ENCODE peak calls at places on chromosomes 12 and 14, in six cellular contexts. F is HepG2, E is endothelial cell of umbilical vein, C is WTC11, X is K562, B is H1. V is an unnamed sample.

GRCh38 chr12:42140901-42141300 is 3.8 kb downstream of the GXYLT1 start:
- DNase-seq in F (peak), E (no peak), C (no peak), X (no peak), B (no peak), V (no peak)

GRCh38 chr14:106622200-106622745 is 1095.9 kb downstream of the TMEM121 start:
- DNase-seq in F (no peak), E (no peak), C (no peak), X (no peak), B (no peak), V (no peak)

GRCh38 chr14:35395283-35395682 is 9.3 kb downstream of the NFKBIA start:
- DNase-seq in F (no peak), E (no peak), C (no peak), X (no peak), B (no peak), V (no peak)

GRCh38 chr14:100589071-100589759 is 2.0 kb upstream of the BEGAIN start:
- DNase-seq in F (no peak), E (no peak), C (peak), X (no peak), B (no peak), V (no peak)

GRCh38 chr14:75025082-75025481 is 22.4 kb downstream of the EIF2B2 start:
- DNase-seq in F (no peak), E (peak), C (no peak), X (no peak), B (no peak), V (no peak)

GRCh38 chr12:65899289-65899688 is 75.0 kb downstream of the HMGA2 start:
- DNase-seq in F (no peak), E (no peak), C (no peak), X (no peak), B (no peak), V (no peak)

GRCh38 chr12:105378821-105379400 is 48.4 kb downstream of the C12orf75 start:
- DNase-seq in F (peak), E (peak), C (peak), X (no peak), B (peak), V (no peak)

GRCh38 chr12:58262796-58263195 is 321.4 kb downstream of the ATP23 start:
- DNase-seq in F (no peak), E (no peak), C (no peak), X (no peak), B (no peak), V (no peak)

GRCh38 chr12:468671-469389 is 9.1 kb downstream of the B4GALNT3 start:
- DNase-seq in F (no peak), E (peak), C (no peak), X (no peak), B (no peak), V (no peak)

GRCh38 chr12:20602671-20603402 is 92.3 kb upstream of the SLCO1C1 start:
- DNase-seq in F (no peak), E (peak), C (no peak), X (no peak), B (no peak), V (peak)

DNA sequence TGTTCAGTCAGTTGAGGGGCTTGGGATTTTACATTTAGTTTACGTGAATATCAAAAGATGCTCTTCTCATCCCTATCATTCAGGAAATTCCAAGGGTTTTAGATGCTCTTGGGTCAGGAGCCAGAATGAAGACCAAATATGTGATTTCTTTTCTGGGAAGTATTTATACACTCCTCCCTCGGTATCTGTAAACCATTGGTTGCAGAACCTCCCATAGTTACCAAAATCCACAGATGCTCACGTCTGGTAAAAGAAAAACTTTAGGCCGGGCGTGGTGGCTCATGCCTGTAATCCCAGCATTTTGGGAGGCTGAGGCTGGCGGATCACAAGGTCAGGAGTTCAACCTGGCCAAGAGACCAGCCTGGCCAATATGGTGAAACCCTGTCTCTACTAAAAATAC is 75.9 kb downstream of the TNFAIP2 start:
- DNase-seq in F (no peak), E (no peak), C (no peak), X (no peak), B (no peak), V (peak)
- TF ChIP-seq JUN in F (no peak), E (no peak), C (no peak), X (no peak), B (no peak), V (no peak)

GRCh38 chr12:22046090-22046967 is at the start of gene CMAS:
- DNase-seq in F (peak), E (peak), C (peak), X (peak), B (peak), V (peak)

GRCh38 chr12:22047495-22047894 is 1.5 kb downstream of the CMAS start:
- DNase-seq in F (no peak), E (no peak), C (no peak), X (peak), B (no peak), V (no peak)

GRCh38 chr12:22048351-22049041 is 2.5 kb downstream of the CMAS start:
- DNase-seq in F (no peak), E (no peak), C (no peak), X (peak), B (no peak), V (no peak)

GRCh38 chr12:22043943-22044342 is 2.1 kb upstream of the CMAS start:
- DNase-seq in F (no peak), E (no peak), C (no peak), X (no peak), B (no peak), V (no peak)

GRCh38 chr12:22046968-22047390 is 961 bp downstream of the CMAS start:
- DNase-seq in F (no peak), E (no peak), C (no peak), X (no peak), B (no peak), V (no peak)
- TF ChIP-seq JUN in F (no peak), E (no peak), C (no peak), X (no peak), B (no peak), V (no peak)

GRCh38 chr12:27428466-27428865 is 18.1 kb upstream of the SMCO2 start:
- DNase-seq in F (no peak), E (no peak), C (no peak), X (no peak), B (no peak), V (no peak)

GRCh38 chr12:27427824-27428223 is 18.7 kb upstream of the SMCO2 start:
- DNase-seq in F (no peak), E (no peak), C (no peak), X (no peak), B (no peak), V (no peak)

GRCh38 chr12:27429606-27430005 is 16.9 kb upstream of the SMCO2 start:
- DNase-seq in F (no peak), E (no peak), C (no peak), X (no peak), B (no peak), V (no peak)

GRCh38 chr12:27434673-27435565 is 11.6 kb upstream of the SMCO2 start:
- DNase-seq in F (no peak), E (peak), C (no peak), X (peak), B (no peak), V (peak)

GRCh38 chr12:27431185-27431584 is 15.4 kb upstream of the SMCO2 start:
- DNase-seq in F (no peak), E (no peak), C (no peak), X (no peak), B (no peak), V (no peak)
- TF ChIP-seq JUN in F (no peak), E (no peak), C (no peak), X (no peak), B (no peak), V (no peak)

GRCh38 chr12:109553471-109553870 is 19.8 kb downstream of the MMAB start:
- DNase-seq in F (no peak), E (no peak), C (no peak), X (no peak), B (no peak), V (no peak)

GRCh38 chr12:109552971-109553370 is 20.3 kb downstream of the MMAB start:
- DNase-seq in F (no peak), E (no peak), C (no peak), X (no peak), B (no peak), V (no peak)

GRCh38 chr12:109554761-109555160 is 18.5 kb downstream of the MMAB start:
- DNase-seq in F (no peak), E (no peak), C (no peak), X (no peak), B (no peak), V (no peak)

GRCh38 chr12:109555431-109556315 is 17.6 kb downstream of the MMAB start:
- DNase-seq in F (no peak), E (no peak), C (no peak), X (no peak), B (no peak), V (no peak)

GRCh38 chr12:109553929-109554500 is 19.3 kb downstream of the MMAB start:
- DNase-seq in F (no peak), E (no peak), C (no peak), X (no peak), B (no peak), V (no peak)
- TF ChIP-seq JUN in F (no peak), E (no peak), C (no peak), X (no peak), B (no peak), V (no peak)

DNA sequence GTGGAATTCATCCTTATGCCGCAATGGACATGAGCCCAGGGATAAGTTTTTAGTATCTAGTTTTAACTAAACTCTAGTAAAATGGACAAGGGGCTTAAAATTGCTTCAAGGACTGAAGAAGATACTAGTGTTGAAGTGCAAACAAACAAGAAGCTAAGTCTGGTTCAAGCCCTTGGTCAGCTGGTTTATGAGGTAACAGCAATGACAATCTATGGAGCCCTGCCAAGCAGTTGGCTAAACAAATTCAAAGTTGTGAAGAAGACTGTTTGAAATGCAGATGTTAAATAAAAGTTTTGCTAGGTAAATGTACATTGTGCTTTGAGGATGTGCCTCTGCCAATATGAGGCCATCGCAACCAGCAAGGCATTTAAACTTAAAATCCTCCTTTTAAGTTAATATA is 209.4 kb downstream of the KTN1 start:
- DNase-seq in F (no peak), E (no peak), C (no peak), X (no peak), B (no peak), V (no peak)
- TF ChIP-seq JUN in F (no peak), E (no peak), C (no peak), X (no peak), B (no peak), V (no peak)

DNA sequence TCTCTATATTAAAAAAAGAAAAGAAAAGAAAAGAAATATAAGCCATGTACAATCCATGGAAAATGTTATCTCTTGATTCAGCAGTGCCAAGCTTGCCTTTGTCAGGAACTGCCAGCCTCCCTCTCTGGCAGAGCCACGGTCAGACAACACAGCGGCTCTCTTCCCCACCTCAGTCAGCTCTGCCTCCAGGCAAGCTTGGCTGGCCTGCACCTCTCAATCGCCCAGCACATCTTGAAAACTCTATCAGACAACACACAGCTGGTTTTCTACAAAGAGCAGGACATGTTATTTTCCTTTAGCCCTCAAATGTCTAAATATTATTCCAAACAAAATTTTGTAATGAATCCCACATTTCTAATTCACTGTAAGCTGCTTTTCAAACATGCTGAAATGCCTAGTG is 20.0 kb upstream of the GCH1 start:
- DNase-seq in F (no peak), E (no peak), C (no peak), X (no peak), B (no peak), V (no peak)
- TF ChIP-seq JUN in F (no peak), E (no peak), C (no peak), X (no peak), B (no peak), V (no peak)

GRCh38 chr12:51950682-51951198 is 759 bp upstream of the ACVR1B start:
- DNase-seq in F (no peak), E (no peak), C (no peak), X (no peak), B (no peak), V (no peak)

GRCh38 chr12:51953925-51954324 is 2.4 kb downstream of the ACVR1B start:
- DNase-seq in F (no peak), E (peak), C (no peak), X (no peak), B (no peak), V (no peak)

GRCh38 chr12:51953011-51953568 is 1.6 kb downstream of the ACVR1B start:
- DNase-seq in F (no peak), E (peak), C (no peak), X (no peak), B (no peak), V (no peak)

GRCh38 chr12:51951199-51951842 is at the start of gene ACVR1B:
- DNase-seq in F (peak), E (peak), C (peak), X (peak), B (peak), V (peak)

GRCh38 chr12:51951843-51952722 is 584 bp downstream of the ACVR1B start:
- DNase-seq in F (no peak), E (peak), C (peak), X (peak), B (peak), V (no peak)
- TF ChIP-seq JUN in F (no peak), E (no peak), C (no peak), X (no peak), B (no peak), V (no peak)

V was measured in A549.